ENCODE peak calls at places on chromosomes 2 and 18, in seven cellular contexts. One of them, this sample, is unnamed.

GRCh38 chr2:129709956-129710598 is 269.4 kb upstream of the RAB6C start:
- DNase-seq in AG09309: no peak
- DNase-seq in activated CD8-positive, alpha-beta memory T cell treated with anti-CD3 and anti-CD28 coated beads for 1 hour: no peak
- DNase-seq in heart right ventricle: no peak
- DNase-seq in fibroblast of lung: no peak
- DNase-seq in aorta: no peak
- DNase-seq in HAP-1: no peak
- DNase-seq in this sample: no peak

GRCh38 chr2:119231975-119232665 is 8.5 kb downstream of the STEAP3 start:
- DNase-seq in activated CD8-positive, alpha-beta memory T cell treated with anti-CD3 and anti-CD28 coated beads for 1 hour: no peak
- DNase-seq in fibroblast of lung: peak
- DNase-seq in heart right ventricle: no peak
- DNase-seq in aorta: no peak
- DNase-seq in AG09309: no peak
- DNase-seq in HAP-1: no peak
- DNase-seq in this sample: no peak

GRCh38 chr2:217802876-217803638 is 199.7 kb downstream of the TNS1 start:
- DNase-seq in aorta: peak
- DNase-seq in HAP-1: no peak
- DNase-seq in AG09309: no peak
- DNase-seq in heart right ventricle: no peak
- DNase-seq in fibroblast of lung: no peak
- DNase-seq in activated CD8-positive, alpha-beta memory T cell treated with anti-CD3 and anti-CD28 coated beads for 1 hour: no peak
- DNase-seq in this sample: no peak

GRCh38 chr2:127035212-127035611 is 71.7 kb downstream of the BIN1 start:
- DNase-seq in AG09309: no peak
- DNase-seq in aorta: peak
- DNase-seq in HAP-1: no peak
- DNase-seq in fibroblast of lung: no peak
- DNase-seq in activated CD8-positive, alpha-beta memory T cell treated with anti-CD3 and anti-CD28 coated beads for 1 hour: no peak
- DNase-seq in heart right ventricle: no peak
- DNase-seq in this sample: no peak

GRCh38 chr2:8714283-8714682 is 32.4 kb downstream of the ID2 start:
- DNase-seq in HAP-1: no peak
- DNase-seq in heart right ventricle: no peak
- DNase-seq in AG09309: no peak
- DNase-seq in fibroblast of lung: no peak
- DNase-seq in aorta: peak
- DNase-seq in activated CD8-positive, alpha-beta memory T cell treated with anti-CD3 and anti-CD28 coated beads for 1 hour: no peak
- DNase-seq in this sample: no peak

GRCh38 chr18:72041313-72042032 is 502.7 kb downstream of the CBLN2 start:
- DNase-seq in aorta: no peak
- DNase-seq in heart right ventricle: no peak
- DNase-seq in activated CD8-positive, alpha-beta memory T cell treated with anti-CD3 and anti-CD28 coated beads for 1 hour: no peak
- DNase-seq in AG09309: no peak
- DNase-seq in HAP-1: no peak
- DNase-seq in fibroblast of lung: no peak
- DNase-seq in this sample: no peak

GRCh38 chr2:236190674-236191073 is 22.5 kb upstream of the GBX2 start:
- DNase-seq in AG09309: no peak
- DNase-seq in activated CD8-positive, alpha-beta memory T cell treated with anti-CD3 and anti-CD28 coated beads for 1 hour: no peak
- DNase-seq in heart right ventricle: no peak
- DNase-seq in aorta: no peak
- DNase-seq in HAP-1: no peak
- DNase-seq in fibroblast of lung: no peak
- DNase-seq in this sample: no peak

GRCh38 chr18:9771261-9771976 is 63.3 kb downstream of the RAB31 start:
- DNase-seq in fibroblast of lung: peak
- DNase-seq in heart right ventricle: peak
- DNase-seq in aorta: peak
- DNase-seq in activated CD8-positive, alpha-beta memory T cell treated with anti-CD3 and anti-CD28 coated beads for 1 hour: no peak
- DNase-seq in HAP-1: peak
- DNase-seq in AG09309: no peak
- DNase-seq in this sample: no peak

GRCh38 chr18:32769242-32770180 is 3.3 kb downstream of the KLHL14 start:
- DNase-seq in AG09309: no peak
- DNase-seq in activated CD8-positive, alpha-beta memory T cell treated with anti-CD3 and anti-CD28 coated beads for 1 hour: no peak
- DNase-seq in heart right ventricle: no peak
- DNase-seq in aorta: no peak
- DNase-seq in HAP-1: no peak
- DNase-seq in fibroblast of lung: no peak
- DNase-seq in this sample: no peak

GRCh38 chr2:158495175-158495574 is 38.4 kb downstream of the PKP4 start:
- DNase-seq in HAP-1: no peak
- DNase-seq in fibroblast of lung: no peak
- DNase-seq in aorta: no peak
- DNase-seq in AG09309: peak
- DNase-seq in activated CD8-positive, alpha-beta memory T cell treated with anti-CD3 and anti-CD28 coated beads for 1 hour: no peak
- DNase-seq in heart right ventricle: no peak
- DNase-seq in this sample: no peak

GRCh38 chr2:96680561-96681141 is 38.1 kb downstream of the FER1L5 start:
- DNase-seq in AG09309: no peak
- DNase-seq in activated CD8-positive, alpha-beta memory T cell treated with anti-CD3 and anti-CD28 coated beads for 1 hour: no peak
- DNase-seq in heart right ventricle: no peak
- DNase-seq in aorta: no peak
- DNase-seq in fibroblast of lung: no peak
- DNase-seq in HAP-1: no peak
- DNase-seq in this sample: no peak

GRCh38 chr2:69082430-69082997 is 69.5 kb downstream of the ANTXR1 start:
- DNase-seq in heart right ventricle: peak
- DNase-seq in activated CD8-positive, alpha-beta memory T cell treated with anti-CD3 and anti-CD28 coated beads for 1 hour: no peak
- DNase-seq in AG09309: peak
- DNase-seq in HAP-1: no peak
- DNase-seq in fibroblast of lung: peak
- DNase-seq in aorta: no peak
- DNase-seq in this sample: no peak

GRCh38 chr2:183474912-183475695 is 350.9 kb downstream of the NUP35 start:
- DNase-seq in activated CD8-positive, alpha-beta memory T cell treated with anti-CD3 and anti-CD28 coated beads for 1 hour: no peak
- DNase-seq in fibroblast of lung: no peak
- DNase-seq in HAP-1: no peak
- DNase-seq in AG09309: no peak
- DNase-seq in heart right ventricle: no peak
- DNase-seq in aorta: no peak
- DNase-seq in this sample: no peak

GRCh38 chr2:20942538-20943223 is 101.2 kb downstream of the APOB start:
- DNase-seq in AG09309: no peak
- DNase-seq in aorta: no peak
- DNase-seq in HAP-1: no peak
- DNase-seq in fibroblast of lung: no peak
- DNase-seq in heart right ventricle: no peak
- DNase-seq in activated CD8-positive, alpha-beta memory T cell treated with anti-CD3 and anti-CD28 coated beads for 1 hour: no peak
- DNase-seq in this sample: no peak

GRCh38 chr2:158128168-158128973 is 26.7 kb downstream of the UPP2 start:
- DNase-seq in fibroblast of lung: no peak
- DNase-seq in HAP-1: no peak
- DNase-seq in aorta: no peak
- DNase-seq in AG09309: no peak
- DNase-seq in heart right ventricle: no peak
- DNase-seq in activated CD8-positive, alpha-beta memory T cell treated with anti-CD3 and anti-CD28 coated beads for 1 hour: no peak
- DNase-seq in this sample: no peak

GRCh38 chr18:60391571-60392226 is 19.1 kb upstream of the MC4R start:
- DNase-seq in heart right ventricle: no peak
- DNase-seq in HAP-1: no peak
- DNase-seq in aorta: no peak
- DNase-seq in AG09309: peak
- DNase-seq in activated CD8-positive, alpha-beta memory T cell treated with anti-CD3 and anti-CD28 coated beads for 1 hour: no peak
- DNase-seq in fibroblast of lung: no peak
- DNase-seq in this sample: no peak

GRCh38 chr2:61750624-61751023 is 103.2 kb downstream of the FAM161A start:
- DNase-seq in aorta: no peak
- DNase-seq in AG09309: no peak
- DNase-seq in heart right ventricle: no peak
- DNase-seq in fibroblast of lung: peak
- DNase-seq in HAP-1: no peak
- DNase-seq in activated CD8-positive, alpha-beta memory T cell treated with anti-CD3 and anti-CD28 coated beads for 1 hour: no peak
- DNase-seq in this sample: no peak

GRCh38 chr2:238521002-238521401 is 94.3 kb downstream of the ASB1 start:
- DNase-seq in heart right ventricle: no peak
- DNase-seq in activated CD8-positive, alpha-beta memory T cell treated with anti-CD3 and anti-CD28 coated beads for 1 hour: no peak
- DNase-seq in aorta: no peak
- DNase-seq in AG09309: no peak
- DNase-seq in fibroblast of lung: no peak
- DNase-seq in HAP-1: no peak
- DNase-seq in this sample: no peak

GRCh38 chr2:108616731-108617161 is 82.5 kb downstream of the LIMS1 start:
- DNase-seq in fibroblast of lung: peak
- DNase-seq in heart right ventricle: no peak
- DNase-seq in AG09309: no peak
- DNase-seq in activated CD8-positive, alpha-beta memory T cell treated with anti-CD3 and anti-CD28 coated beads for 1 hour: no peak
- DNase-seq in HAP-1: no peak
- DNase-seq in aorta: no peak
- DNase-seq in this sample: no peak

GRCh38 chr18:6561893-6562292 is 147.2 kb upstream of the L3MBTL4 start:
- DNase-seq in HAP-1: no peak
- DNase-seq in AG09309: no peak
- DNase-seq in fibroblast of lung: peak
- DNase-seq in aorta: no peak
- DNase-seq in heart right ventricle: no peak
- DNase-seq in activated CD8-positive, alpha-beta memory T cell treated with anti-CD3 and anti-CD28 coated beads for 1 hour: no peak
- DNase-seq in this sample: no peak

GRCh38 chr2:168295051-168295450 is 47.7 kb upstream of the STK39 start:
- DNase-seq in aorta: no peak
- DNase-seq in HAP-1: no peak
- DNase-seq in AG09309: no peak
- DNase-seq in heart right ventricle: no peak
- DNase-seq in activated CD8-positive, alpha-beta memory T cell treated with anti-CD3 and anti-CD28 coated beads for 1 hour: no peak
- DNase-seq in fibroblast of lung: no peak
- DNase-seq in this sample: no peak

GRCh38 chr2:6213056-6213780 is 521.0 kb downstream of the SOX11 start:
- DNase-seq in heart right ventricle: no peak
- DNase-seq in aorta: no peak
- DNase-seq in fibroblast of lung: no peak
- DNase-seq in HAP-1: no peak
- DNase-seq in activated CD8-positive, alpha-beta memory T cell treated with anti-CD3 and anti-CD28 coated beads for 1 hour: no peak
- DNase-seq in AG09309: no peak
- DNase-seq in this sample: no peak